ENCODE peak calls at places on chromosomes 7 and 10, in five cellular contexts. One of them, this sample, is unnamed.

GRCh38 chr7:93196331-93196730 is 29.9 kb downstream of the HEPACAM2 start:
- DNase-seq in neuronal stem cell: no peak
- DNase-seq in trophoblast cell: no peak
- DNase-seq in mesenchymal stem cell: no peak
- DNase-seq in H1: no peak
- DNase-seq in this sample: no peak

GRCh38 chr10:11612004-11613001 is 853 bp upstream of the USP6NL start:
- DNase-seq in neuronal stem cell: no peak
- DNase-seq in trophoblast cell: peak; percentile 61
- DNase-seq in mesenchymal stem cell: peak; percentile 24
- DNase-seq in H1: no peak
- DNase-seq in this sample: no peak

GRCh38 chr10:43640603-43641002 is 8.1 kb downstream of the ZNF32 start:
- DNase-seq in neuronal stem cell: no peak
- DNase-seq in trophoblast cell: no peak
- DNase-seq in mesenchymal stem cell: no peak
- DNase-seq in H1: no peak
- DNase-seq in this sample: no peak

GRCh38 chr7:87505122-87505521 is 29.6 kb upstream of the ABCB4 start:
- DNase-seq in neuronal stem cell: no peak
- DNase-seq in trophoblast cell: no peak
- DNase-seq in mesenchymal stem cell: peak; percentile 48
- DNase-seq in H1: no peak
- DNase-seq in this sample: no peak

GRCh38 chr7:17299477-17299991 is 1.1 kb downstream of the AHR start:
- DNase-seq in neuronal stem cell: peak; percentile 24
- DNase-seq in trophoblast cell: no peak
- DNase-seq in mesenchymal stem cell: peak; percentile 45
- DNase-seq in H1: no peak
- DNase-seq in this sample: no peak

GRCh38 chr10:73653701-73654100 is 2.1 kb downstream of the SYNPO2L start:
- DNase-seq in neuronal stem cell: no peak
- DNase-seq in trophoblast cell: no peak
- DNase-seq in mesenchymal stem cell: peak; percentile 40
- DNase-seq in H1: no peak
- DNase-seq in this sample: no peak

GRCh38 chr10:99976886-99977391 is 32.8 kb downstream of the DNMBP start:
- DNase-seq in neuronal stem cell: no peak
- DNase-seq in trophoblast cell: peak; percentile 42
- DNase-seq in mesenchymal stem cell: peak; percentile 93
- DNase-seq in H1: no peak
- DNase-seq in this sample: no peak

GRCh38 chr10:125155101-125155500 is 5.3 kb downstream of the CTBP2 start:
- DNase-seq in neuronal stem cell: peak; percentile 54
- DNase-seq in trophoblast cell: no peak
- DNase-seq in mesenchymal stem cell: peak; percentile 34
- DNase-seq in H1: no peak
- DNase-seq in this sample: peak; percentile 34

GRCh38 chr10:123868058-123868995 is 23.3 kb downstream of the CPXM2 start:
- DNase-seq in neuronal stem cell: no peak
- DNase-seq in trophoblast cell: no peak
- DNase-seq in mesenchymal stem cell: no peak
- DNase-seq in H1: no peak
- DNase-seq in this sample: no peak

GRCh38 chr7:91720255-91720937 is 160.1 kb downstream of the MTERF1 start:
- DNase-seq in neuronal stem cell: no peak
- DNase-seq in trophoblast cell: no peak
- DNase-seq in mesenchymal stem cell: no peak
- DNase-seq in H1: no peak
- DNase-seq in this sample: no peak

GRCh38 chr10:60524541-60524940 is 134.9 kb upstream of the ANK3 start:
- DNase-seq in neuronal stem cell: no peak
- DNase-seq in trophoblast cell: no peak
- DNase-seq in mesenchymal stem cell: peak; percentile 38
- DNase-seq in H1: no peak
- DNase-seq in this sample: no peak

GRCh38 chr10:7409732-7410168 is 1.1 kb downstream of the SFMBT2 start:
- DNase-seq in neuronal stem cell: no peak
- DNase-seq in trophoblast cell: no peak
- DNase-seq in mesenchymal stem cell: peak; percentile 44
- DNase-seq in H1: no peak
- DNase-seq in this sample: no peak

GRCh38 chr7:20642171-20642570 is 26.7 kb downstream of the ABCB5 start:
- DNase-seq in neuronal stem cell: no peak
- DNase-seq in trophoblast cell: no peak
- DNase-seq in mesenchymal stem cell: peak; percentile 2
- DNase-seq in H1: no peak
- DNase-seq in this sample: no peak

GRCh38 chr10:31490858-31491504 is 172.0 kb downstream of the ZEB1 start:
- DNase-seq in neuronal stem cell: peak; percentile 17
- DNase-seq in trophoblast cell: no peak
- DNase-seq in mesenchymal stem cell: peak; percentile 71
- DNase-seq in H1: no peak
- DNase-seq in this sample: peak; percentile 29

GRCh38 chr10:73857446-73857845 is 16.9 kb downstream of the CAMK2G start:
- DNase-seq in neuronal stem cell: no peak
- DNase-seq in trophoblast cell: no peak
- DNase-seq in mesenchymal stem cell: no peak
- DNase-seq in H1: no peak
- DNase-seq in this sample: no peak

GRCh38 chr10:4663162-4663992 is 162.6 kb upstream of the AKR1E2 start:
- DNase-seq in neuronal stem cell: no peak
- DNase-seq in trophoblast cell: peak; percentile 92
- DNase-seq in mesenchymal stem cell: peak; percentile 99
- DNase-seq in H1: no peak
- DNase-seq in this sample: no peak

GRCh38 chr10:62912086-62912485 is 95.9 kb upstream of the EGR2 start:
- DNase-seq in neuronal stem cell: no peak
- DNase-seq in trophoblast cell: no peak
- DNase-seq in mesenchymal stem cell: no peak
- DNase-seq in H1: no peak
- DNase-seq in this sample: no peak

GRCh38 chr10:27383595-27384542 is 120.2 kb upstream of the RAB18 start:
- DNase-seq in neuronal stem cell: no peak
- DNase-seq in trophoblast cell: no peak
- DNase-seq in mesenchymal stem cell: peak; percentile 54
- DNase-seq in H1: no peak
- DNase-seq in this sample: no peak

GRCh38 chr10:108048898-108049297 is 884.4 kb upstream of the SORCS1 start:
- DNase-seq in neuronal stem cell: no peak
- DNase-seq in trophoblast cell: no peak
- DNase-seq in mesenchymal stem cell: no peak
- DNase-seq in H1: no peak
- DNase-seq in this sample: no peak

GRCh38 chr7:146486519-146486918 is 369.9 kb downstream of the CNTNAP2 start:
- DNase-seq in neuronal stem cell: no peak
- DNase-seq in trophoblast cell: no peak
- DNase-seq in mesenchymal stem cell: no peak
- DNase-seq in H1: no peak
- DNase-seq in this sample: no peak

GRCh38 chr7:116315293-116315692 is 105.0 kb downstream of the TES start:
- DNase-seq in neuronal stem cell: no peak
- DNase-seq in trophoblast cell: peak; percentile 80
- DNase-seq in mesenchymal stem cell: peak; percentile 73
- DNase-seq in H1: no peak
- DNase-seq in this sample: no peak

GRCh38 chr10:110747609-110748464 is 103.7 kb downstream of the RBM20 start:
- DNase-seq in neuronal stem cell: no peak
- DNase-seq in trophoblast cell: no peak
- DNase-seq in mesenchymal stem cell: peak; percentile 8
- DNase-seq in H1: no peak
- DNase-seq in this sample: no peak

GRCh38 chr10:116721048-116721897 is 21.1 kb downstream of the HSPA12A start:
- DNase-seq in neuronal stem cell: no peak
- DNase-seq in trophoblast cell: no peak
- DNase-seq in mesenchymal stem cell: peak; percentile 18
- DNase-seq in H1: no peak
- DNase-seq in this sample: no peak

GRCh38 chr10:7965457-7965856 is 89.0 kb upstream of the GATA3 start:
- DNase-seq in neuronal stem cell: no peak
- DNase-seq in trophoblast cell: no peak
- DNase-seq in mesenchymal stem cell: no peak
- DNase-seq in H1: no peak
- DNase-seq in this sample: no peak

GRCh38 chr7:99424932-99425730 is 13.5 kb downstream of the PTCD1 start:
- DNase-seq in neuronal stem cell: no peak
- DNase-seq in trophoblast cell: no peak
- DNase-seq in mesenchymal stem cell: no peak
- DNase-seq in H1: no peak
- DNase-seq in this sample: no peak

GRCh38 chr10:88122145-88122544 is 258.7 kb downstream of the PTEN start:
- DNase-seq in neuronal stem cell: no peak
- DNase-seq in trophoblast cell: no peak
- DNase-seq in mesenchymal stem cell: no peak
- DNase-seq in H1: no peak
- DNase-seq in this sample: no peak

GRCh38 chr7:157077986-157078644 is 60.6 kb upstream of the UBE3C start:
- DNase-seq in neuronal stem cell: no peak
- DNase-seq in trophoblast cell: no peak
- DNase-seq in mesenchymal stem cell: no peak
- DNase-seq in H1: no peak
- DNase-seq in this sample: peak; percentile 60

DNA sequence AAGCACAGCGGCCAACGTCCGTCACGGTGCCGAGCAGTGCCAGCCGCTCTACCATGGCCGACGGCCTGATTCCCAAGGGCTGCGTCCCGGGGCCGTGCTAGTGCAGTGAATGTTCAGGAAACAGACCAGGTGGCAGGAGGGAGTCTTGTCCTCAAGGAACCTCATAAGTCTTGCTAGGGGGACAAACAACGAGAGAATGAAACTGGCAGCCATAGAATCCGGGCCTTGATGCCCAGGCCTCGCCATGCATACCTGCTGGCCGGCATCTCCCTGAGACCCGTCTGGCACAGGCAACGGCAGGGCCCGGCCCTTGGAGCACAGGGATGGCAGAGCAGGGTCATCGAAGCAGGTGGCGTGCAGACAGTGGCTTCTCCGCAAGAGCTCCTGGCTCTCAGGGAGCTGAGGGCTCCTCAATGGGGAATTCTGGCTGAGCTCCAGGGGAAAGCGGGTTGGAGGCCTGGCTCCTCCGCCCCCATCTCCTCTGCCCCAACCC is 58.8 kb downstream of the DIP2C start:
- DNase-seq in neuronal stem cell: no peak
- DNase-seq in trophoblast cell: no peak
- DNase-seq in mesenchymal stem cell: no peak
- DNase-seq in H1: no peak
- DNase-seq in this sample: no peak
- H3K79me1 ChIP-seq in neuronal stem cell: peaks cover 28% of the 10 kb centered on the region
- H3K79me1 ChIP-seq in trophoblast cell: peaks cover 3% of the 10 kb centered on the region
- H3K79me1 ChIP-seq in mesenchymal stem cell: peaks cover 59% of the 10 kb centered on the region
- H3K79me1 ChIP-seq in H1: peaks cover 8% of the 10 kb centered on the region
- H3K79me1 ChIP-seq in this sample: peaks cover 3% of the 10 kb centered on the region

GRCh38 chr7:26192485-26193087 is 8.0 kb downstream of the HNRNPA2B1 start:
- DNase-seq in neuronal stem cell: no peak
- DNase-seq in trophoblast cell: no peak
- DNase-seq in mesenchymal stem cell: no peak
- DNase-seq in H1: no peak
- DNase-seq in this sample: no peak
- H3K4me1 ChIP-seq in neuronal stem cell: peaks cover 17% of the 10 kb centered on the region
- H3K4me1 ChIP-seq in trophoblast cell: no peaks in the 10 kb centered on the region
- H3K4me1 ChIP-seq in mesenchymal stem cell: peaks cover 9% of the 10 kb centered on the region
- H3K4me1 ChIP-seq in H1: no peaks in the 10 kb centered on the region
- H3K4me1 ChIP-seq in this sample: peaks cover 2% of the 10 kb centered on the region

GRCh38 chr7:18666107-18666728 is 170.7 kb downstream of the HDAC9 start:
- DNase-seq in neuronal stem cell: peak; percentile 69
- DNase-seq in trophoblast cell: peak; percentile 53
- DNase-seq in mesenchymal stem cell: peak; percentile 78
- DNase-seq in H1: peak; percentile 23
- DNase-seq in this sample: peak; percentile 85

GRCh38 chr7:18667466-18667865 is 171.9 kb downstream of the HDAC9 start:
- DNase-seq in neuronal stem cell: no peak
- DNase-seq in trophoblast cell: no peak
- DNase-seq in mesenchymal stem cell: peak; percentile 83
- DNase-seq in H1: no peak
- DNase-seq in this sample: no peak

GRCh38 chr7:18659746-18660145 is 164.2 kb downstream of the HDAC9 start:
- DNase-seq in neuronal stem cell: no peak
- DNase-seq in trophoblast cell: no peak
- DNase-seq in mesenchymal stem cell: no peak
- DNase-seq in H1: no peak
- DNase-seq in this sample: no peak

DNA sequence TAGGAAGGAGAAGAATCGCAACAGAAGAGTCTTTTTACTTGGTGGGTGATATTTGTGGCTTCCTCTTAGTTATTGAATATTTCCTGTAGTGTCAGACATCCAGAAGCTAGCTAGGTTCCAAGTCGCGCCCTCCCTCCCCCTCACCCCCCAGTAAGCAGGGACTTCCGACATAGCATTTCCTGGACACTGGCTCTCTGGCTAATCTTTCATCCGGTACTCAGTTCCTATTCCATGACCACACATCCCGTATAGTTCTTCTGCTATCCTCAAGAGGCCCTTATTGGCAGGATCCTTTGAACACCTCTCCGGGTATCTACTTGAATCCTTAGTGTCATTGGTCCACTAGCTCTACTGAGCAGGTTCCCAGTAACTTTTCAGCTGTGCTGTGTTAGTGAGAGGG is 167.8 kb downstream of the HDAC9 start:
- DNase-seq in neuronal stem cell: no peak
- DNase-seq in trophoblast cell: no peak
- DNase-seq in mesenchymal stem cell: no peak
- DNase-seq in H1: no peak
- DNase-seq in this sample: no peak
- H2BK12ac ChIP-seq in neuronal stem cell: no peak overlapping the region
- H2BK12ac ChIP-seq in trophoblast cell: no peak overlapping the region
- H2BK12ac ChIP-seq in mesenchymal stem cell: no peak overlapping the region
- H2BK12ac ChIP-seq in H1: no peak overlapping the region
- H2BK12ac ChIP-seq in this sample: no peak overlapping the region

GRCh38 chr7:47507514-47507913 is 74.4 kb downstream of the TNS3 start:
- DNase-seq in neuronal stem cell: no peak
- DNase-seq in trophoblast cell: no peak
- DNase-seq in mesenchymal stem cell: no peak
- DNase-seq in H1: no peak
- DNase-seq in this sample: no peak
- H3K79me1 ChIP-seq in neuronal stem cell: peaks cover 16% of the 10 kb centered on the region
- H3K79me1 ChIP-seq in trophoblast cell: peaks cover 35% of the 10 kb centered on the region
- H3K79me1 ChIP-seq in mesenchymal stem cell: peaks cover 60% of the 10 kb centered on the region
- H3K79me1 ChIP-seq in H1: peaks cover 10% of the 10 kb centered on the region
- H3K79me1 ChIP-seq in this sample: no peaks in the 10 kb centered on the region

DNA sequence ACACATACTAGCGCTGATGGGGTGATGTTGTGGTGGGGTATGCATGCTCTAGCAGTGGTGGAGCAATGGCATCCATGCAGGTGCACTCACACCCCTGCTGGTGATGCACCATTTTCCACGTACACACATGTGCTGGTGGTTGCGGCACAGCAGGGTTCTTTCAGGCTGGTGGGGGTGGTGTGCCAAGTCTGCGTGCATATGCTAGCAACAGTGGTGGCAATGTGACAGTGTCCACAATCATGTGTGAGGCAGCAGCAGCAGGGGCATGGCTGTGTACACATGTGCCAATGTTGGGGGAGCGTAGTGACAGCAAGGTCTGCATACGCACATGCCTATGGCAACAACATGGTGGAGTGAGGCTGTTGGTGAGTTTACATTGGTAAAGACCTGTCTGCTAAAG is 148.1 kb downstream of the ZWINT start:
- DNase-seq in neuronal stem cell: no peak
- DNase-seq in trophoblast cell: no peak
- DNase-seq in mesenchymal stem cell: no peak
- DNase-seq in H1: no peak
- DNase-seq in this sample: no peak
- H3K4me1 ChIP-seq in neuronal stem cell: no peaks in the 10 kb centered on the region
- H3K4me1 ChIP-seq in trophoblast cell: no peaks in the 10 kb centered on the region
- H3K4me1 ChIP-seq in mesenchymal stem cell: peaks cover 2% of the 10 kb centered on the region
- H3K4me1 ChIP-seq in H1: no peaks in the 10 kb centered on the region
- H3K4me1 ChIP-seq in this sample: no peaks in the 10 kb centered on the region

This sample was measured in H9.